ENCODE peak calls at places on chromosomes 3 and 15, in eight cellular contexts. I, V, F, M, W, B, Q and T are unnamed samples.

GRCh38 chr15:77659350-77660321 is 26.9 kb upstream of the LINGO1 start:
- DNase-seq in I (no peak), V (peak; percentile 83), F (no peak), M (peak; percentile 73), W (peak; percentile 75), B (peak; percentile 19), Q (peak; percentile 76), T (peak; percentile 67)

GRCh38 chr15:85383470-85384148 is 3.2 kb downstream of the AKAP13 start:
- DNase-seq in I (no peak), V (no peak), F (no peak), M (no peak), W (no peak), B (no peak), Q (no peak), T (no peak)

GRCh38 chr3:8507496-8507895 is 5.9 kb downstream of the LMCD1 start:
- DNase-seq in I (no peak), V (no peak), F (no peak), M (no peak), W (no peak), B (no peak), Q (no peak), T (no peak)

GRCh38 chr3:5426094-5426883 is 238.8 kb downstream of the EDEM1 start:
- DNase-seq in I (peak; percentile 8), V (peak; percentile 19), F (peak; percentile 69), M (peak; percentile 76), W (peak; percentile 38), B (peak; percentile 65), Q (peak; percentile 82), T (peak; percentile 60)

GRCh38 chr3:75089831-75090230 is 475.4 kb upstream of the CNTN3 start:
- DNase-seq in I (no peak), V (no peak), F (no peak), M (no peak), W (no peak), B (peak; percentile 15), Q (no peak), T (no peak)

GRCh38 chr3:69866988-69867720 is 127.9 kb downstream of the MITF start:
- DNase-seq in I (no peak), V (no peak), F (no peak), M (no peak), W (no peak), B (no peak), Q (no peak), T (no peak)

GRCh38 chr15:41568350-41569017 is 9.5 kb downstream of the TYRO3 start:
- DNase-seq in I (no peak), V (no peak), F (peak; percentile 29), M (no peak), W (no peak), B (no peak), Q (no peak), T (peak; percentile 79)

GRCh38 chr3:175070946-175071345 is 211.8 kb downstream of the NAALADL2 start:
- DNase-seq in I (no peak), V (no peak), F (no peak), M (peak; percentile 3), W (no peak), B (no peak), Q (no peak), T (no peak)

GRCh38 chr15:74369756-74370155 is 2.3 kb upstream of the CYP11A1 start:
- DNase-seq in I (no peak), V (no peak), F (no peak), M (no peak), W (no peak), B (no peak), Q (peak; percentile 7), T (no peak)

GRCh38 chr3:132378846-132379245 is 38.5 kb upstream of the DNAJC13 start:
- DNase-seq in I (no peak), V (no peak), F (no peak), M (no peak), W (no peak), B (no peak), Q (no peak), T (no peak)

GRCh38 chr3:71512544-71512943 is 71.0 kb downstream of the FOXP1 start:
- DNase-seq in I (no peak), V (no peak), F (no peak), M (no peak), W (no peak), B (no peak), Q (no peak), T (no peak)

GRCh38 chr3:39067286-39067685 is 15.5 kb downstream of the WDR48 start:
- DNase-seq in I (no peak), V (no peak), F (no peak), M (no peak), W (no peak), B (no peak), Q (no peak), T (no peak)

GRCh38 chr3:49020335-49021212 is 1.3 kb upstream of the NDUFAF3 start:
- DNase-seq in I (peak; percentile 93), V (peak; percentile 42), F (peak; percentile 51), M (peak; percentile 90), W (no peak), B (no peak), Q (peak; percentile 84), T (peak; percentile 70)

GRCh38 chr15:66293419-66294156 is at the start of gene DIS3L:
- DNase-seq in I (peak; percentile 94), V (peak; percentile 68), F (peak; percentile 51), M (peak; percentile 88), W (no peak), B (peak; percentile 36), Q (peak; percentile 81), T (peak; percentile 56)

GRCh38 chr15:40650479-40650878 is 44.5 kb upstream of the RAD51 start:
- DNase-seq in I (no peak), V (no peak), F (no peak), M (no peak), W (no peak), B (no peak), Q (no peak), T (no peak)

GRCh38 chr3:31043184-31043819 is 148.8 kb upstream of the GADL1 start:
- DNase-seq in I (no peak), V (no peak), F (no peak), M (peak; percentile 88), W (no peak), B (no peak), Q (no peak), T (no peak)

GRCh38 chr3:10248984-10249748 is 907 bp downstream of the TATDN2 start:
- DNase-seq in I (peak; percentile 79), V (peak; percentile 36), F (peak; percentile 37), M (peak; percentile 63), W (peak; percentile 41), B (peak; percentile 8), Q (peak; percentile 61), T (peak; percentile 52)

GRCh38 chr3:190517696-190518095 is 3.8 kb downstream of the IL1RAP start:
- DNase-seq in I (no peak), V (no peak), F (no peak), M (peak; percentile 75), W (peak; percentile 45), B (no peak), Q (no peak), T (no peak)

GRCh38 chr15:63833246-63833696 is 477 bp downstream of the HERC1 start:
- DNase-seq in I (peak; percentile 89), V (peak; percentile 37), F (peak; percentile 24), M (peak; percentile 51), W (peak; percentile 27), B (peak; percentile 5), Q (peak; percentile 70), T (peak; percentile 36)

GRCh38 chr15:38563723-38564519 is 693 bp downstream of the RASGRP1 start:
- DNase-seq in I (peak; percentile 96), V (peak; percentile 66), F (peak; percentile 52), M (peak; percentile 47), W (peak; percentile 55), B (peak; percentile 56), Q (peak; percentile 83), T (peak; percentile 56)

DNA sequence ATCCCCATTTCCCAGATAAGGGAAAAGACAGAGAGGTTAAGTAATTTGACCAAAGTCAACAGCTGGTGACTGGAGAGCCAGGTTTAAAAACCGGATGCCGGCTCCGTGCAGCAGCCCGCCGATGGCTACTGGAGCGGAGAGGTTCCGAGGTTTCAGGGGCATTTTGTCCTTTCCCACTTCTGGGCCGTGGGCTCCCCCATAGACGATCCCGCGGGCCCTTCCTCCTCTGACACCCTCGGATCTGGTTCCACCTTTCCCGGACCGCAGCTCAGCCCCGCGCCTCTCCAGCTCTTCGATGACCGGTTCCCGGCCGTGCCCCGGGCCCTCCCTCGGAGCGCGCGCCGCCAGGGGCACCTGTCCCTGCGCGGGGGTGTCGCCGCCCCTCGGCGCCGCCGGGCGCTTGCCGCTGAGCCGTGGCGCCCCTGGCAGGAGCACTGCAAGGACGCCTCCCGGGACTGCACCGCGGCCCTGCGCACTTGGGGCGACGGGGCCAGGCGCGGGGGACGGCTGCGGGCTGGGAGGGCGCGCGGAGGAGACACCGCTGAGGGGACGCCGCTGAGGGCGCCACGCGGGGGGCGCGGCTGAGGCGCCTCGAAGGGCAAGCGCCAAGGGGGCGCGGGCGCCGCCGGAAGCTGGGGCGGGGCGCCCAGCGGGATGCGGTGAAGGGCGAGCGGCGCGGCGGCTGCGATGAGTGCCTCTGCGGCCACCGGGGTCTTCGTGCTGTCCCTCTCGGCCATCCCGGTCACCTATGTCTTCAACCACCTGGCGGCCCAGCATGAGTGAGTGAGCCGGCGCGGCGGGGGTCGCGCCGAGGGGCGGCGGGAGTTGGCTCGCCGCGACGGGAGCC is at the start of gene TM6SF1:
- DNase-seq in I (peak; percentile 90), V (peak; percentile 52), F (no peak), M (peak; percentile 61), W (no peak), B (no peak), Q (no peak), T (no peak)
- TF ChIP-seq POLR2A in I (no peak), V (no peak), F (no peak), M (no peak), W (no peak), B (no peak), Q (no peak), T (no peak)

GRCh38 chr3:141311496-141312358 is 56.6 kb upstream of the ZBTB38 start:
- DNase-seq in I (peak; percentile 89), V (peak; percentile 86), F (peak; percentile 98), M (peak; percentile 98), W (peak; percentile 86), B (peak; percentile 98), Q (peak; percentile 98), T (peak; percentile 98)
- TF ChIP-seq POLR2A in I (no peak), V (peak; percentile 84), F (peak; percentile 35), M (peak; percentile 93), W (peak; percentile 60), B (peak; percentile 67), Q (peak; percentile 28), T (peak; percentile 55)

GRCh38 chr3:99817437-99818240 is at the start of gene CMSS1:
- DNase-seq in I (peak; percentile 100), V (peak; percentile 74), F (peak; percentile 94), M (peak; percentile 93), W (peak; percentile 67), B (peak; percentile 93), Q (peak; percentile 97), T (peak; percentile 96)
- TF ChIP-seq POLR2A in I (peak; percentile 65), V (peak; percentile 63), F (peak; percentile 65), M (peak; percentile 59), W (peak; percentile 87), B (peak; percentile 46), Q (no peak), T (peak; percentile 75)

DNA sequence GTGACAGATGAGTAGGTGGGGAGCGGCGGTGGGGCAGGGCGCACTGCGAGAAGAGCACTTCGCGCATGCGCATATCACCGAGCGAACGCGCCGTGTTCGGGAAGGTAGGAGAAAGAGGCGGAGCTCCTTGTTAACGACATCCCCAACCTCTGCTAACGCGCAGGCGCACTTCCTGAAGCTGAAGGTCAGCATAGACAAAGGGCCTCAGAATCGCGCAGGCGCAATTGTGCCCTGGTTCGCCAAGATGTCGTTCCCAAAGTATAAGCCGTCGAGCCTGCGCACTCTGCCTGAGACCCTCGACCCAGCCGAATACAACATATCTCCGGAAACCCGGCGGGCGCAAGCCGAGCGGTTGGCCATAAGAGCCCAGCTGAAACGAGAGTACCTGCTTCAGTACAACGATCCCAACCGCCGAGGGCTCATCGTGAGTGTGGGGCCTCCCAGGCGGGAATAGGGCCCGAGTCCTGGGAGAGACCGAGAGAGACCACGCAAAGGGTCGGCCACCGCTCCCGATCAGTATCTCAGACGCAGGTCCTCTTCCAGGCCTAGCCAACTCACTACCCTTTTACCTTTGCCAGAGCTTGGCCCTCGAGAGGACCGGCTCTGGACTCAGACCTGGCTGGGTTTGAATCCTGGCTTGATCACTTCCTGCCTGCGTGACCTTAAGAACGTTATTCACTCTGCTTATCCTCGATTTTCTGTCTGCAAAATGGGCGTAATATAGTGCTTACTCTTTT is at the start of gene NDUFB4:
- DNase-seq in I (peak; percentile 92), V (peak; percentile 78), F (peak; percentile 95), M (peak; percentile 97), W (peak; percentile 91), B (peak; percentile 96), Q (peak; percentile 95), T (peak; percentile 96)
- TF ChIP-seq POLR2A in I (peak; percentile 81), V (peak; percentile 85), F (peak; percentile 78), M (peak; percentile 79), W (peak; percentile 69), B (peak; percentile 86), Q (peak; percentile 57), T (peak; percentile 73)